ENCODE peak calls at places on chromosomes 1 and 21, in five cellular contexts. V is adrenal gland, H is left ventricle myocardium inferior, K is tibial artery, L is NT2/D1. Y is an unnamed sample.

GRCh38 chr1:167223144-167224103 is 2.7 kb downstream of the POU2F1 start:
- DNase-seq in V (no peak), H (no peak), L (no peak), K (no peak), Y (no peak)

GRCh38 chr1:36889846-36890245 is 144.5 kb downstream of the GRIK3 start:
- DNase-seq in V (peak; percentile 7), K (peak; percentile 28), L (no peak), H (no peak), Y (no peak)

GRCh38 chr1:43349594-43350306 is 9.0 kb upstream of the CDC20 start:
- DNase-seq in L (no peak), V (peak; percentile 55), K (peak; percentile 66), H (no peak), Y (no peak)

GRCh38 chr21:28632718-28633408 is 359.8 kb downstream of the LTN1 start:
- DNase-seq in H (no peak), K (no peak), L (peak; percentile 11), V (no peak), Y (no peak)

GRCh38 chr1:214901718-214902117 is 180.8 kb upstream of the KCNK2 start:
- DNase-seq in L (no peak), V (no peak), K (no peak), H (no peak), Y (no peak)

GRCh38 chr1:201347498-201348210 is 29.8 kb downstream of the TNNT2 start:
- DNase-seq in L (no peak), H (no peak), K (no peak), V (no peak), Y (no peak)

GRCh38 chr1:154803203-154803920 is 66.7 kb downstream of the KCNN3 start:
- DNase-seq in K (no peak), V (no peak), L (no peak), H (no peak), Y (no peak)

GRCh38 chr1:204296431-204296988 is 63.2 kb downstream of the PLEKHA6 start:
- DNase-seq in H (no peak), K (no peak), V (no peak), L (no peak), Y (no peak)

GRCh38 chr21:42558368-42558767 is 44.7 kb downstream of the SLC37A1 start:
- DNase-seq in K (no peak), H (no peak), V (no peak), L (no peak), Y (no peak)

GRCh38 chr1:179875606-179876288 is 1.9 kb downstream of the TOR1AIP2 start:
- DNase-seq in L (no peak), V (no peak), H (no peak), K (no peak), Y (no peak)

GRCh38 chr1:116664366-116664983 is 3.1 kb downstream of the IGSF3 start:
- DNase-seq in K (no peak), L (no peak), H (no peak), V (no peak), Y (no peak)

GRCh38 chr1:36772837-36773495 is 261.3 kb downstream of the GRIK3 start:
- DNase-seq in H (no peak), K (no peak), V (no peak), L (no peak), Y (no peak)

GRCh38 chr1:109618614-109619404 is 607 bp downstream of the GNAT2 start:
- DNase-seq in H (no peak), V (peak; percentile 38), K (no peak), L (no peak), Y (peak; percentile 21)

GRCh38 chr21:45266518-45267389 is 20.9 kb downstream of the POFUT2 start:
- DNase-seq in L (no peak), H (no peak), V (peak; percentile 50), K (peak; percentile 49), Y (no peak)

GRCh38 chr1:93221913-93222312 is 41.4 kb downstream of the CCDC18 start:
- DNase-seq in L (no peak), H (no peak), K (no peak), V (peak; percentile 55), Y (peak; percentile 50)

GRCh38 chr1:52268372-52268771 is 97.6 kb downstream of the CC2D1B start:
- DNase-seq in K (no peak), V (peak; percentile 56), H (no peak), L (peak; percentile 13), Y (no peak)

GRCh38 chr21:37712204-37712934 is 203.9 kb downstream of the KCNJ6 start:
- DNase-seq in L (peak; percentile 74), K (peak; percentile 80), V (peak; percentile 83), H (peak; percentile 50), Y (peak; percentile 74)

GRCh38 chr1:84700065-84700464 is 9.8 kb upstream of the SSX2IP start:
- DNase-seq in V (no peak), K (no peak), H (no peak), L (no peak), Y (no peak)

GRCh38 chr1:83102630-83103071 is 896.3 kb downstream of the TTLL7 start:
- DNase-seq in L (no peak), V (no peak), K (no peak), H (no peak), Y (peak; percentile 80)

GRCh38 chr1:8094481-8095241 is 68.6 kb upstream of the ERRFI1 start:
- DNase-seq in H (no peak), L (no peak), V (no peak), K (no peak), Y (no peak)

GRCh38 chr21:44449473-44450363 is 5.6 kb upstream of the LRRC3 start:
- DNase-seq in V (no peak), L (no peak), K (peak; percentile 59), H (no peak), Y (no peak)

GRCh38 chr1:185156321-185156853 is 366 bp downstream of the TRMT1L start:
- DNase-seq in V (no peak), K (no peak), L (no peak), H (no peak), Y (peak; percentile 22)

GRCh38 chr1:85277027-85277625 is 694 bp upstream of the BCL10 start:
- DNase-seq in V (no peak), H (no peak), L (no peak), K (no peak), Y (no peak)

GRCh38 chr1:208207388-208208131 is 36.6 kb downstream of the PLXNA2 start:
- DNase-seq in H (peak; percentile 53), V (peak; percentile 81), K (peak; percentile 88), L (no peak), Y (no peak)

GRCh38 chr1:246709845-246710244 is 14.4 kb upstream of the SCCPDH start:
- DNase-seq in L (no peak), H (no peak), K (no peak), V (no peak), Y (no peak)

GRCh38 chr1:246708166-246708565 is 16.0 kb upstream of the SCCPDH start:
- DNase-seq in L (no peak), V (no peak), K (no peak), H (no peak), Y (no peak)

GRCh38 chr1:246709196-246709595 is 15.0 kb upstream of the SCCPDH start:
- DNase-seq in H (no peak), K (no peak), V (no peak), L (no peak), Y (no peak)

GRCh38 chr1:246703581-246703980 is 20.6 kb upstream of the SCCPDH start:
- DNase-seq in H (no peak), K (no peak), V (peak; percentile 60), L (no peak), Y (no peak)

DNA sequence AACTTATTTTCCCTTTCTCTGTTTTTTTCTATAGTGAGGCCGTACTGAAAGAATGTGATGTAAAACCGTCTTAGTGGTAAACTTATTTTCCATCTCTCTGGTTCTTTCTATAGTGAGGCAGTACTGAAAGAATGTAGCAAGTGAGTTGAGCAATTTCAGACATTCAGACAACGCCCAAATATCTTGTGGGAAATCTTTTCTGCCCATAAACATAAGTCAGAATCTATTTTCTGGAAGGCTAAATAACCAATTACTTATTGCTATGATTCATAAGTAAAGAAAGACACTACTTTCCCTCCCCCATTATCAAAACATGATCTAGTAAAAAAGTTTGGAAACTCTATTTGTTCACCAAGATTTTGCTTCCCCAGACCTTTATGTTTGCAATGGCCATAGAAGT is 18.8 kb upstream of the SCCPDH start:
- DNase-seq in K (no peak), H (no peak), L (no peak), V (no peak), Y (no peak)
- H3K4me1 ChIP-seq in K (no peaks in the 10 kb centered on the region), H (no peaks in the 10 kb centered on the region), L (no peaks in the 10 kb centered on the region), V (no peaks in the 10 kb centered on the region), Y (no peaks in the 10 kb centered on the region)

GRCh38 chr1:238558156-238558555 is 667.4 kb upstream of the ZP4 start:
- DNase-seq in L (no peak), H (no peak), K (no peak), V (no peak), Y (no peak)
- H3K9me3 ChIP-seq in L (no peaks in the 10 kb centered on the region), H (peaks cover 4% of the 10 kb centered on the region), K (no peaks in the 10 kb centered on the region), V (no peaks in the 10 kb centered on the region), Y (no peaks in the 10 kb centered on the region)

GRCh38 chr1:30755334-30755733 is 2.2 kb downstream of the LAPTM5 start:
- DNase-seq in H (no peak), K (no peak), V (no peak), L (no peak), Y (no peak)
- H3K4me1 ChIP-seq in H (peaks cover 21% of the 10 kb centered on the region), K (no peaks in the 10 kb centered on the region), V (no peaks in the 10 kb centered on the region), L (peaks cover 30% of the 10 kb centered on the region), Y (no peaks in the 10 kb centered on the region)

DNA sequence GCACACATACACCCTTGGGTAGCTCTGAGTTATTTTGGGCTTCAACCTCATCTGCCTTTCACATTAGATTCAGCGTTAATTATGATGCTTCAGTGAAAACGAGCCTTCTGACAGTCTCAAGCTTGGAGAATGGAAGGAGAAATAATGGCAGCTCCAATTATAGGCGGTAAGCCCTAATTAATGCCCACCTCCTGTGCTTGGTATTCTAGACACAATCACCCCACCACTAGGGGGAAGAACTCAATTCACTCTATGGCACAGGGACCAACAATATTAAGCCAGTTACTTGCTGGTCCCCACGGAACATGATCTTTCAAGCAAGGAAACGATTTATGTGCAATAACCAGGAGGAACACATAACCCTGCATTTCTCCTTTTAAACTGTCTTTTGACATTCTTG is 397.9 kb downstream of the BRINP2 start:
- DNase-seq in K (no peak), L (no peak), V (no peak), H (no peak), Y (no peak)
- H3K9me3 ChIP-seq in K (no peaks in the 10 kb centered on the region), L (no peaks in the 10 kb centered on the region), V (no peaks in the 10 kb centered on the region), H (no peaks in the 10 kb centered on the region), Y (no peaks in the 10 kb centered on the region)

GRCh38 chr1:80536464-80536863 is 1264.3 kb upstream of the ADGRL2 start:
- DNase-seq in L (no peak), V (no peak), K (no peak), H (no peak), Y (no peak)

GRCh38 chr1:80535446-80535845 is 1265.3 kb upstream of the ADGRL2 start:
- DNase-seq in H (no peak), K (no peak), L (no peak), V (no peak), Y (no peak)

GRCh38 chr1:80533775-80534314 is 1266.9 kb upstream of the ADGRL2 start:
- DNase-seq in H (no peak), V (no peak), L (no peak), K (no peak), Y (peak; percentile 25)

GRCh38 chr1:80533178-80533577 is 1267.6 kb upstream of the ADGRL2 start:
- DNase-seq in V (no peak), H (no peak), K (no peak), L (no peak), Y (no peak)

GRCh38 chr1:80534606-80535360 is 1266.0 kb upstream of the ADGRL2 start:
- DNase-seq in L (no peak), K (no peak), H (no peak), V (no peak), Y (no peak)
- H3K4me1 ChIP-seq in L (no peaks in the 10 kb centered on the region), K (peaks cover 7% of the 10 kb centered on the region), H (no peaks in the 10 kb centered on the region), V (peaks cover 14% of the 10 kb centered on the region), Y (peaks cover 19% of the 10 kb centered on the region)

Y was measured in HAP-1.